ENCODE peak calls at places on chromosomes 5 and 9, in four cellular contexts. U is type B pancreatic cell; D is endodermal cell; A is CD8-positive, alpha-beta T cell. C is an unnamed sample.
A peak's percentile ranks its signal among the peaks of the same experiment; 100 is the strongest.

GRCh38 chr5:146789712-146790660 is 88.6 kb downstream of the PPP2R2B start:
- DNase-seq in U (no peak), D (peak; percentile 78), A (no peak), C (no peak)

GRCh38 chr5:51225671-51226419 is 157.4 kb upstream of the ISL1 start:
- DNase-seq in U (no peak), D (peak; percentile 73), A (no peak), C (no peak)

GRCh38 chr5:91139572-91140200 is 243.4 kb downstream of the ARRDC3 start:
- DNase-seq in U (no peak), D (no peak), A (no peak), C (no peak)

GRCh38 chr5:42811591-42812392 is at the start of gene SELENOP:
- DNase-seq in U (no peak), D (peak; percentile 77), A (no peak), C (no peak)

GRCh38 chr9:85959955-85960354 is 19.0 kb downstream of the NAA35 start:
- DNase-seq in U (no peak), D (no peak), A (no peak), C (no peak)

GRCh38 chr9:93684806-93685553 is 108.6 kb downstream of the PHF2 start:
- DNase-seq in U (no peak), D (peak; percentile 62), A (no peak), C (no peak)

GRCh38 chr5:173328896-173329369 is 719 bp upstream of the STC2 start:
- DNase-seq in U (no peak), D (peak; percentile 90), A (no peak), C (no peak)

GRCh38 chr9:107222020-107222522 is 61.0 kb upstream of the RAD23B start:
- DNase-seq in U (no peak), D (no peak), A (no peak), C (no peak)

GRCh38 chr5:82019342-82020138 is 47.7 kb downstream of the ATG10 start:
- DNase-seq in U (no peak), D (peak; percentile 69), A (no peak), C (peak; percentile 12)

GRCh38 chr5:56481147-56481997 is 248.2 kb upstream of the ANKRD55 start:
- DNase-seq in U (no peak), D (peak; percentile 78), A (no peak), C (peak; percentile 1)

GRCh38 chr5:67021031-67021430 is 175.6 kb downstream of the CD180 start:
- DNase-seq in U (no peak), D (no peak), A (no peak), C (no peak)

GRCh38 chr9:116232425-116233159 is 79.0 kb downstream of the PAPPA start:
- DNase-seq in U (no peak), D (no peak), A (no peak), C (no peak)

GRCh38 chr5:38871790-38872551 is 26.2 kb downstream of the OSMR start:
- DNase-seq in U (no peak), D (no peak), A (no peak), C (no peak)

GRCh38 chr9:129318121-129319075 is 140.3 kb upstream of the IER5L start:
- DNase-seq in U (peak; percentile 62), D (peak; percentile 46), A (no peak), C (no peak)

GRCh38 chr5:101543780-101544179 is 640.7 kb upstream of the ST8SIA4 start:
- DNase-seq in U (no peak), D (no peak), A (no peak), C (no peak)

GRCh38 chr9:120778758-120779157 is 14.5 kb downstream of the FBXW2 start:
- DNase-seq in U (no peak), D (no peak), A (no peak), C (no peak)
- TF ChIP-seq CTCF in U (no peak), D (no peak), A (no peak), C (no peak)

GRCh38 chr9:128124873-128125574 is 2.5 kb downstream of the PTGES2 start:
- DNase-seq in U (no peak), D (peak; percentile 95), A (no peak), C (peak; percentile 83)
- TF ChIP-seq CTCF in U (peak; percentile 66), D (peak; percentile 80), A (no peak), C (peak; percentile 47)

DNA sequence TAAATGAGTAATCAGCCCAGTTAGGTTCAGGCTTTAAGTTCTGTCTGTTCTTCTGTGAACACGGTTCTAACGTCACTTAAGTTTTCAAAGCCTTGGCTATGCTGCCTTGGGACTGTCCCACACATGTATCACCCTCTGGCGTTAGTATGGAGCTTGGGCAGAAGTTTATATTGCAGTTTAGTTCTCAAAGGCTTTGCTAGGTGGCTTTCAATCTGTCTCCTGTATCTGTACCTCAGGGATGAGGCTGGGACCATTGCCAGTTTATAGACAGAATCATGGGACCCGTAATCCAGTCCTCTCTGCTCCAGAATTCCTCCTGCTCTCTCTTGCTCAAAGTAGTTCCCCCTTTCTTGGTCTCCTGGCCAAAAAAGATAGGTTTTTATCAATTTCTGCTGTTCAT is 12.1 kb downstream of the C9orf40 start:
- DNase-seq in U (no peak), D (no peak), A (no peak), C (no peak)
- TF ChIP-seq CTCF in U (peak; percentile 33), D (peak; percentile 47), A (no peak), C (no peak)

GRCh38 chr5:36751881-36752280 is 124.7 kb upstream of the NIPBL start:
- DNase-seq in U (no peak), D (peak; percentile 65), A (no peak), C (no peak)
- TF ChIP-seq CTCF in U (peak; percentile 44), D (peak; percentile 72), A (no peak), C (no peak)

DNA sequence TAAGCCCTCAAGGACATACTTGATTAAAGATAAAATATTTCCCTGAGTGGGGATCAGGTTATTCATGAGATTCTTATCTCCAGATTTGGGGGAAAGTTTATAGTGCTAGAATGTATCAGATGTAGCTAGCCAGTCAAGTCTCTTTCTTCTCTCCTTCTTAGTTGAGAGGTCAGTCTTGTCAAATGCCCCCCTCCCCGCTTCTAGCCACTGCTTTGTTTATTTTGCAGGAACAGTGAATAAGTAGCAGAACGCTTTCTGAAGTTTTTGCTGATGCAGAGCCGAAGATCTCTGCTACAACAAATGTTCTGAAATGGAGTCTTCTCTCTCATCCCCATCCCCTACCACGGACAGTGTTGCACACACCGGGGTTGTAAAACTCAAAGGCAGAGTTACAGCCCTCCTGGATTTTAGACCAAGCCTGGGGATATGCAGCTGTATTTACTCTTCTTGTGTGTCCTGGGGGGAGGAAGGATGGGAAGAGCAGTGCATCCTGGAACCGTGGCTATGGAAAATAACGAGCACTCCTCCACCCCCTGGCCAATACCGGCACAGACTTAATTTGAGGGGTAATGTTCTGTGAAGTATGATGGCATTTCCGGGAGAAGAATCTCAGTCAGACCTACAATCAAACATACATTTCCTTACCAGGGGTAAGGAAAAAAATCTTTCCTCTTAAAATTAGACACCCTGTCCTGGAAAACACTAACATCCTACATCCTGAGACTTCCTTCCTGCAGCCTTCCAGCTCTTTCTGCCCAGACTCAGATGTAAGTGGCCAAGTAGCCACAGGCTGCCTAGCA is 10.7 kb upstream of the ERMP1 start:
- DNase-seq in U (no peak), D (no peak), A (no peak), C (no peak)
- TF ChIP-seq CTCF in U (no peak), D (no peak), A (no peak), C (no peak)

C was measured in HL-60.